ENCODE peak calls at places on chromosome 7, in six cellular contexts. D is hepatocyte, N is IMR-90, S is psoas muscle, A is pancreas, F is uterus. I is an unnamed sample.

GRCh38 chr7:121099572-121099971 is 111.1 kb downstream of the CPED1 start:
- DNase-seq in F (no peak), A (no peak), D (no peak), S (no peak), N (no peak), I (no peak)

GRCh38 chr7:103573479-103574058 is 127.6 kb upstream of the SLC26A5 start:
- DNase-seq in D (peak; percentile 25), S (no peak), A (no peak), N (peak; percentile 59), F (no peak), I (no peak)

GRCh38 chr7:92179393-92179924 is 517 bp upstream of the LRRD1 start:
- DNase-seq in D (no peak), S (no peak), F (no peak), A (no peak), N (peak; percentile 1), I (no peak)

GRCh38 chr7:26065652-26066051 is 86.3 kb upstream of the NFE2L3 start:
- DNase-seq in D (no peak), N (no peak), F (no peak), S (no peak), A (no peak), I (no peak)

GRCh38 chr7:39678935-39679690 is 55.7 kb downstream of the RALA start:
- DNase-seq in N (peak; percentile 60), D (no peak), S (no peak), F (no peak), A (no peak), I (no peak)

GRCh38 chr7:30584415-30584814 is 10.3 kb upstream of the GARS1 start:
- DNase-seq in A (no peak), N (no peak), F (no peak), S (no peak), D (no peak), I (no peak)

GRCh38 chr7:151012921-151013347 is 11.4 kb downstream of the ATG9B start:
- DNase-seq in A (peak; percentile 37), N (no peak), F (no peak), S (no peak), D (peak; percentile 72), I (no peak)

GRCh38 chr7:1742555-1743303 is 72.7 kb downstream of the ELFN1 start:
- DNase-seq in S (no peak), N (peak; percentile 14), A (peak; percentile 50), F (peak; percentile 46), D (peak; percentile 60), I (peak; percentile 13)

GRCh38 chr7:10104292-10104691 is 869.4 kb upstream of the PHF14 start:
- DNase-seq in A (no peak), N (no peak), D (no peak), F (no peak), S (no peak), I (no peak)

GRCh38 chr7:48634116-48634632 is 290.2 kb upstream of the CDC14C start:
- DNase-seq in D (no peak), N (no peak), F (no peak), S (no peak), A (no peak), I (no peak)

GRCh38 chr7:48637382-48637781 is 287.0 kb upstream of the CDC14C start:
- DNase-seq in N (no peak), D (no peak), A (no peak), F (no peak), S (no peak), I (no peak)

GRCh38 chr7:48636391-48637015 is 287.8 kb upstream of the CDC14C start:
- DNase-seq in N (no peak), A (no peak), F (no peak), S (no peak), D (no peak), I (no peak)

GRCh38 chr7:48638041-48638440 is 286.3 kb upstream of the CDC14C start:
- DNase-seq in F (no peak), S (no peak), N (no peak), A (no peak), D (no peak), I (no peak)

DNA sequence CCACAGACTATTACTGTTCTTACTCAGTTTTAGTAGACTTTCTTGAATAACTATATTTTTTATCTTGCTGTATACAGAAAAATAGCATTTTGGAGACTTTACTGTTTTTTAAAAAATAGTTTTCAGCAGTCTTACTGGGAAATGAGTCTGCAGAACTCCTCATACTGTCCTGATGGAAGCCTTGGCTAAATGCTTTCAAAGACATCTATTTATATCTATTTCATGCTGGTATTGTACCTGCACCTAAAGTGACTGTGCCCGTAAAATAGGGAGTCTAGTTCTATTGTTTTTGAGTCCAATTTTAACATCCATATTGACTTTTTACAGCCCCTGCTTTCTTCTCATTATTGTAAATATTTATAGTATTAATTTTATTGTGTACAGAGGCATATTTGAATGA is 288.6 kb upstream of the CDC14C start:
- DNase-seq in N (no peak), F (no peak), D (no peak), S (no peak), A (no peak), I (no peak)
- H3K27ac ChIP-seq in N (no peak overlapping the region), F (no peak overlapping the region), D (no peak overlapping the region), S (no peak overlapping the region), A (no peak overlapping the region), I (no peak overlapping the region)

DNA sequence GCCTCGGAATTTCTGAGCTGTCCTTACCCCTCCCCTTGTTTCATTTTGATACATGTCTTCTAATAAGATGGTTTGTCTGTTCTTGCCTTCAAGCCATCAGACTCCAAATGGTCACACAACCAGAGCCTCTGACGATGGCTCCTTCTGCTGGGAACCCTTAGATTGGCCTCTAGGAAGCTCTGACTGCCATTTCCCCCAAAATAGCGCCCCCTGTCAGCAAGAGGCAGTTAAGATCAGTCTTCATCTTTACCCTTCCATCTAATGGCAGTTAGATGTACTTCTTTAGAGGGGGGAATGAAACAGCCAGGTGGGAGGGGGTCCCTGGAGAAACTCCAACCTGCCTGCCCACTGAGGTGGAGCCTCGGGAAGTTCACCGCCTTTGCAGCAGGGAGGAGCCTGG is 85.8 kb upstream of the GPR22 start:
- DNase-seq in N (no peak), A (no peak), D (no peak), S (no peak), F (no peak), I (no peak)
- TF ChIP-seq CTCF in N (no peak), A (no peak), D (no peak), S (no peak), F (no peak), I (no peak)

GRCh38 chr7:90788057-90788456 is 191.9 kb downstream of the CDK14 start:
- DNase-seq in S (no peak), D (no peak), N (peak; percentile 28), A (no peak), F (no peak), I (no peak)
- H3K9me3 ChIP-seq in S (no peaks in the 10 kb centered on the region), D (peaks cover 4% of the 10 kb centered on the region), N (no peaks in the 10 kb centered on the region), A (no peaks in the 10 kb centered on the region), F (no peaks in the 10 kb centered on the region), I (peaks cover 13% of the 10 kb centered on the region)

DNA sequence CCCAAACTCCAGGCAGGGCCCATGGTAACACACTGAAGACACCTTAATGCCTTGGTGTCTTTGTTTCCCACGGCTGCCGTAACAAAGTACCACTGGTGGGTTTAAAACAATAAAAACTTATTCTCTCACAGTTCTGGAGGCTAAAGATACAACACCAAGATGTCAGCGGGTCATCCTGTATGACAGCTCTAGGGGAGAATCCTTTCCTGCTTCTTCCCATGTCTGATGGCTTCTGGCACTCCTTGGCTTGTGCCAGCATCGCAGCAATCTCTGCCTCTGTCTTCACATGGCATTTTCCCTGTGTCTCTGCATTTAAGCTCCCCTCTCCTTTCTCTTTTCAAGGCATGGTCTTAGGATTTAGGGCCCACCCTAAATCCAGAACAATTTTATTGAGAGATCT is 33.1 kb downstream of the PRSS2 start:
- DNase-seq in F (no peak), N (no peak), D (no peak), A (no peak), S (no peak), I (no peak)
- H3K27ac ChIP-seq in F (no peak overlapping the region), N (no peak overlapping the region), D (no peak overlapping the region), A (no peak overlapping the region), S (no peak overlapping the region), I (peak overlapping the region; percentile 99)

DNA sequence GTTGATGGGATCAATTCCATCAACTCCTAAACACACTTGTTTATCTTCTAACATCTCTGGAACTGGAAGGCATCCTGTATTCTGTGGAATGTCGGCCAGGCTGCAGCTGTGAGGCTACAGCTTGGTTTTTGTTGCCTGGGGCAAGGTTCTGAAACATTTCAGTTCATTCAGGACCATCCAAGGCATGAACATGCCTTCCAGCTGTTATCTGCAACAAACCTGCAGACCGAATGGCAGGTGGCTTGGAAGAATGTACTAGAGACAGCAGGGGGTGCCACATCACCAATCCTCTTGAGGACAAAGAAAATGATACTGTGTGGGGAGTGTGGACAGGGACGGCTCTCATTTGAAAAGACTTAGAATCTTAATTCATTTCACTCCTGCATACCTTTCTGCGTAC is 12.4 kb downstream of the PAPOLB start:
- DNase-seq in F (no peak), S (no peak), D (peak; percentile 42), N (peak; percentile 26), A (no peak), I (no peak)
- TF ChIP-seq CTCF in F (no peak), S (peak; percentile 12), D (peak; percentile 28), N (peak; percentile 24), A (no peak), I (peak; percentile 27)

DNA sequence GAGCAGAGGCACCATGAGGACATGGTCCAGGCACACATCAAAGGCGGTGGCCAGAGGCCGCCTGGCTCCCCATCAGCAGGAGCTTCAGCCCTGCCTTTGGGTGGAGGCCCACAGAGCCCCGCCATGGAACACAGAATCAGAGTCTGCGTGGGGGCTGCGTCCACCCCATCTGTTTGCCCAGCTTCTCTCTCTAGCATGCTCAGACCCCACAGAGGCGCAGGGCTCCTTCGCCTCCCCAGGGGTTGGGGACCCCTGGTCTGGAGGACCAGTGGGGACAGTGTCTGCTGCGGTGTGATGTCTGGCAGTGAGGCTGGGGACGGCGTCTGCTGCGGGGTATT is 321.9 kb downstream of the PTPRN2 start:
- DNase-seq in F (no peak), A (no peak), D (no peak), S (peak; percentile 23), N (no peak), I (no peak)
- H3K9me3 ChIP-seq in F (no peaks in the 10 kb centered on the region), A (no peaks in the 10 kb centered on the region), D (no peaks in the 10 kb centered on the region), S (no peaks in the 10 kb centered on the region), N (peaks cover 74% of the 10 kb centered on the region), I (no peaks in the 10 kb centered on the region)

DNA sequence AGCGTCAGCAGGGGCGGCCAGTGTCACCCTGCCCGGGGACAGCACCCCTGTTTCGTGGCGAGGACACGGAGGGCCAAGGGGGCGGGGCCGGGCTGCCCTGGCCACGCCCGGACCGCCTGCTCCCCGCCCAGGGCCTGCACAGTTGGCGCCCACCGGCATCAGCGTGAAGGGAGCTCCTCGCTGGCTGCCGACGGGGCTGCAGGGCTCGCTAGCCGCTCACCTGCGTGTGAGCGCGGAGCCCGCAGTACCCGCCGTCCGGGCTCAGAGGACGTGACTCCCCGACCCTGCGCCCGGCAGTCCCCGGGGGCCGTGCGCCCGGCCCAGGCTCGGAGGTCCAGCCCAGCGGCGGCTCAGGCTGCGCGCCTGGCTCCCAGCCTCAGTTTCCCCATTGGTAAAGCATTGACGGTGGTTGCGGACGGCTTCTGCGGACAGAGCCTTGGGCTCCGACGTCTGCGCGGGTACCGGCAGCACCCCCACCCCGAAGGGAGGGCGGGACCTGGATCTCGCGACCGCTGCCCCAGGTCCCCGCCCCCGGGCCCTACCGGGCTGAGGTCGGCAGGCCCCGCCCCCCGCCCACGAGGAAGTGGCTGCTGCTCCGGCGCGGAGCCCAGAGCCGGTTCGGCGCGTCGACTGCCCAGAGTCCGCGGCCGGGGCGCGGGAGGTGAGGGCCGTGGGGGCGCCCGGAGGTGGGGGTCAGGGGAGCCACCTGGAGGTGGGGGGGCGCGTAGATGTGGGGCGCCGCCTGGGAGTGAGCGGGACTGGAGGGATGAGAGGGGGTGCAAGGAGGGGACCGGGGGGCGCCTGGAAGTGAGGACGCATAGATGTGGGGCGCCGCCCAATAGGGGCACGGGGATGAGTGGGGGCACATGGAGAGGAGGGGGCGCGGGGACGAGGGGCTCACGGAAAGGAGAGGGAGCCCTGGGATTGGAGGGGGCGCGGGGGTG is at the start of gene ARPC1B:
- DNase-seq in N (peak; percentile 51), F (peak; percentile 75), D (peak; percentile 94), S (peak; percentile 86), A (peak; percentile 81), I (peak; percentile 87)
- H3K27ac ChIP-seq in N (peak within 1 kb of the TSS; percentile 67), F (peak within 1 kb of the TSS; percentile 79), D (peak within 1 kb of the TSS; percentile 86), S (peak within 1 kb of the TSS; percentile 61), A (peak within 1 kb of the TSS; percentile 62), I (peak within 1 kb of the TSS; percentile 94)

I was measured in CD4-positive, alpha-beta T cell.